ENCODE peak calls at places on chromosomes 4 and X, in four cellular contexts. R, F, G and Y are unnamed samples.
A peak's percentile ranks its signal among the peaks of the same experiment; 100 is the strongest.

GRCh38 chr4:663438-664428 is 10.3 kb downstream of the ATP5ME start:
- DNase-seq in R (peak; percentile 80), G (peak; percentile 64), F (no peak), Y (no peak)

GRCh38 chrX:150529587-150529986 is 38.8 kb upstream of the MTM1 start:
- DNase-seq in F (no peak), R (no peak), G (no peak), Y (no peak)

GRCh38 chr4:149709640-149710039 is 106.0 kb downstream of the IQCM start:
- DNase-seq in F (no peak), G (no peak), R (no peak), Y (peak; percentile 36)

GRCh38 chr4:176845636-176846035 is 52.9 kb upstream of the VEGFC start:
- DNase-seq in R (no peak), G (no peak), F (peak; percentile 91), Y (no peak)

GRCh38 chrX:93875621-93876282 is 201.7 kb downstream of the FAM133A start:
- DNase-seq in R (no peak), F (no peak), G (no peak), Y (no peak)

GRCh38 chr4:104017213-104017612 is 297.4 kb upstream of the TACR3 start:
- DNase-seq in F (no peak), G (no peak), R (no peak), Y (no peak)

GRCh38 chr4:40933272-40934053 is 183.7 kb downstream of the NSUN7 start:
- DNase-seq in G (no peak), R (no peak), F (peak; percentile 59), Y (no peak)

GRCh38 chr4:5956285-5957021 is 61.8 kb downstream of the C4orf50 start:
- DNase-seq in R (no peak), G (no peak), F (no peak), Y (no peak)

GRCh38 chr4:108280072-108280471 is 111.3 kb upstream of the LEF1 start:
- DNase-seq in R (no peak), G (no peak), F (no peak), Y (no peak)

GRCh38 chr4:89336818-89337395 is 29.3 kb upstream of the GPRIN3 start:
- DNase-seq in F (no peak), G (no peak), R (no peak), Y (no peak)

GRCh38 chrX:3461824-3462508 is 115.5 kb upstream of the MXRA5 start:
- DNase-seq in R (no peak), G (no peak), F (peak; percentile 17), Y (no peak)

GRCh38 chr4:101191302-101192098 is 155.8 kb downstream of the PPP3CA start:
- DNase-seq in G (no peak), R (no peak), F (peak; percentile 87), Y (peak; percentile 92)

GRCh38 chrX:74422576-74423288 is 1.4 kb downstream of the SLC16A2 start:
- DNase-seq in R (no peak), F (peak; percentile 55), G (no peak), Y (peak; percentile 73)

GRCh38 chrX:48631376-48632090 is 34.2 kb downstream of the WDR13 start:
- DNase-seq in R (peak; percentile 61), F (peak; percentile 92), G (peak; percentile 46), Y (peak; percentile 91)

GRCh38 chr4:111066001-111066400 is 443.1 kb upstream of the PITX2 start:
- DNase-seq in R (no peak), F (no peak), G (no peak), Y (no peak)

GRCh38 chr4:112189754-112190153 is 41.8 kb upstream of the AP1AR start:
- DNase-seq in F (peak; percentile 80), G (no peak), R (no peak), Y (peak; percentile 34)